ENCODE peak calls at places on chromosomes 7 and 10, in five cellular contexts. One of them, this sample, is unnamed.

GRCh38 chr7:1591876-1592275 is 22.0 kb upstream of the PSMG3 start:
- DNase-seq in sigmoid colon: no peak
- DNase-seq in naive thymus-derived CD4-positive, alpha-beta T cell: no peak
- DNase-seq in IMR-90: no peak
- DNase-seq in CD4-positive, alpha-beta T cell: no peak
- DNase-seq in this sample: no peak

GRCh38 chr10:6089334-6090219 is 743 bp downstream of the RBM17 start:
- DNase-seq in sigmoid colon: no peak
- DNase-seq in naive thymus-derived CD4-positive, alpha-beta T cell: no peak
- DNase-seq in IMR-90: no peak
- DNase-seq in CD4-positive, alpha-beta T cell: no peak
- DNase-seq in this sample: peak; percentile 80

GRCh38 chr10:62050941-62051433 is 149.5 kb downstream of the ARID5B start:
- DNase-seq in sigmoid colon: no peak
- DNase-seq in naive thymus-derived CD4-positive, alpha-beta T cell: peak; percentile 25
- DNase-seq in IMR-90: peak; percentile 96
- DNase-seq in CD4-positive, alpha-beta T cell: peak; percentile 54
- DNase-seq in this sample: peak; percentile 82

GRCh38 chr7:2060701-2061100 is 172.0 kb downstream of the MAD1L1 start:
- DNase-seq in sigmoid colon: no peak
- DNase-seq in naive thymus-derived CD4-positive, alpha-beta T cell: no peak
- DNase-seq in IMR-90: peak; percentile 94
- DNase-seq in CD4-positive, alpha-beta T cell: no peak
- DNase-seq in this sample: no peak

GRCh38 chr10:68046642-68047041 is 28.4 kb downstream of the HERC4 start:
- DNase-seq in sigmoid colon: no peak
- DNase-seq in naive thymus-derived CD4-positive, alpha-beta T cell: no peak
- DNase-seq in IMR-90: no peak
- DNase-seq in CD4-positive, alpha-beta T cell: no peak
- DNase-seq in this sample: no peak

GRCh38 chr7:135599471-135599870 is 41.8 kb downstream of the NUP205 start:
- DNase-seq in sigmoid colon: no peak
- DNase-seq in naive thymus-derived CD4-positive, alpha-beta T cell: no peak
- DNase-seq in IMR-90: no peak
- DNase-seq in CD4-positive, alpha-beta T cell: no peak
- DNase-seq in this sample: no peak

GRCh38 chr7:144763291-144763690 is 72.6 kb downstream of the TPK1 start:
- DNase-seq in sigmoid colon: no peak
- DNase-seq in naive thymus-derived CD4-positive, alpha-beta T cell: no peak
- DNase-seq in IMR-90: no peak
- DNase-seq in CD4-positive, alpha-beta T cell: no peak
- DNase-seq in this sample: no peak

GRCh38 chr10:86730227-86730626 is 26.2 kb upstream of the BMPR1A start:
- DNase-seq in sigmoid colon: peak; percentile 86
- DNase-seq in naive thymus-derived CD4-positive, alpha-beta T cell: no peak
- DNase-seq in IMR-90: peak; percentile 6
- DNase-seq in CD4-positive, alpha-beta T cell: no peak
- DNase-seq in this sample: no peak

GRCh38 chr7:78041409-78041808 is 242.8 kb downstream of the PHTF2 start:
- DNase-seq in sigmoid colon: no peak
- DNase-seq in naive thymus-derived CD4-positive, alpha-beta T cell: no peak
- DNase-seq in IMR-90: no peak
- DNase-seq in CD4-positive, alpha-beta T cell: no peak
- DNase-seq in this sample: no peak

GRCh38 chr10:88104213-88104612 is 240.8 kb downstream of the PTEN start:
- DNase-seq in sigmoid colon: no peak
- DNase-seq in naive thymus-derived CD4-positive, alpha-beta T cell: no peak
- DNase-seq in IMR-90: no peak
- DNase-seq in CD4-positive, alpha-beta T cell: no peak
- DNase-seq in this sample: no peak

GRCh38 chr10:97936126-97936525 is 86.5 kb downstream of the GOLGA7B start:
- DNase-seq in sigmoid colon: no peak
- DNase-seq in naive thymus-derived CD4-positive, alpha-beta T cell: no peak
- DNase-seq in IMR-90: no peak
- DNase-seq in CD4-positive, alpha-beta T cell: no peak
- DNase-seq in this sample: no peak

GRCh38 chr7:27118580-27118979 is 12.0 kb downstream of the HOXA4 start:
- DNase-seq in sigmoid colon: no peak
- DNase-seq in naive thymus-derived CD4-positive, alpha-beta T cell: no peak
- DNase-seq in IMR-90: no peak
- DNase-seq in CD4-positive, alpha-beta T cell: no peak
- DNase-seq in this sample: peak; percentile 52

GRCh38 chr10:75430000-75430763 is 1.2 kb upstream of the LRMDA start:
- DNase-seq in sigmoid colon: peak; percentile 75
- DNase-seq in naive thymus-derived CD4-positive, alpha-beta T cell: no peak
- DNase-seq in IMR-90: no peak
- DNase-seq in CD4-positive, alpha-beta T cell: no peak
- DNase-seq in this sample: peak; percentile 86

GRCh38 chr10:15122477-15123030 is 25.4 kb downstream of the RPP38 start:
- DNase-seq in sigmoid colon: no peak
- DNase-seq in naive thymus-derived CD4-positive, alpha-beta T cell: no peak
- DNase-seq in IMR-90: no peak
- DNase-seq in CD4-positive, alpha-beta T cell: no peak
- DNase-seq in this sample: no peak

GRCh38 chr7:56079450-56080185 is 13.1 kb downstream of the PHKG1 start:
- DNase-seq in sigmoid colon: peak; percentile 94
- DNase-seq in naive thymus-derived CD4-positive, alpha-beta T cell: no peak
- DNase-seq in IMR-90: peak; percentile 71
- DNase-seq in CD4-positive, alpha-beta T cell: no peak
- DNase-seq in this sample: peak; percentile 94

GRCh38 chr10:73873843-73874215 is 526 bp downstream of the CAMK2G start:
- DNase-seq in sigmoid colon: no peak
- DNase-seq in naive thymus-derived CD4-positive, alpha-beta T cell: no peak
- DNase-seq in IMR-90: no peak
- DNase-seq in CD4-positive, alpha-beta T cell: no peak
- DNase-seq in this sample: peak; percentile 86

GRCh38 chr7:143914938-143915337 is 13.0 kb upstream of the TCAF1 start:
- DNase-seq in sigmoid colon: no peak
- DNase-seq in naive thymus-derived CD4-positive, alpha-beta T cell: no peak
- DNase-seq in IMR-90: no peak
- DNase-seq in CD4-positive, alpha-beta T cell: no peak
- DNase-seq in this sample: no peak

GRCh38 chr7:19964198-19964597 is 190.8 kb upstream of the TMEM196 start:
- DNase-seq in sigmoid colon: no peak
- DNase-seq in naive thymus-derived CD4-positive, alpha-beta T cell: no peak
- DNase-seq in IMR-90: no peak
- DNase-seq in CD4-positive, alpha-beta T cell: no peak
- DNase-seq in this sample: no peak

GRCh38 chr10:86303626-86304025 is 63.0 kb downstream of the GRID1 start:
- DNase-seq in sigmoid colon: peak; percentile 19
- DNase-seq in naive thymus-derived CD4-positive, alpha-beta T cell: no peak
- DNase-seq in IMR-90: no peak
- DNase-seq in CD4-positive, alpha-beta T cell: no peak
- DNase-seq in this sample: no peak

GRCh38 chr10:66215005-66215404 is 710.8 kb upstream of the LRRTM3 start:
- DNase-seq in sigmoid colon: no peak
- DNase-seq in naive thymus-derived CD4-positive, alpha-beta T cell: no peak
- DNase-seq in IMR-90: peak; percentile 0
- DNase-seq in CD4-positive, alpha-beta T cell: no peak
- DNase-seq in this sample: no peak

GRCh38 chr7:91033574-91033973 is 230.7 kb upstream of the FZD1 start:
- DNase-seq in sigmoid colon: no peak
- DNase-seq in naive thymus-derived CD4-positive, alpha-beta T cell: no peak
- DNase-seq in IMR-90: no peak
- DNase-seq in CD4-positive, alpha-beta T cell: no peak
- DNase-seq in this sample: no peak

GRCh38 chr7:3089493-3089892 is 45.8 kb upstream of the CARD11 start:
- DNase-seq in sigmoid colon: no peak
- DNase-seq in naive thymus-derived CD4-positive, alpha-beta T cell: no peak
- DNase-seq in IMR-90: peak; percentile 6
- DNase-seq in CD4-positive, alpha-beta T cell: no peak
- DNase-seq in this sample: no peak

GRCh38 chr10:122276611-122277205 is 5.6 kb downstream of the BTBD16 start:
- DNase-seq in sigmoid colon: peak; percentile 28
- DNase-seq in naive thymus-derived CD4-positive, alpha-beta T cell: no peak
- DNase-seq in IMR-90: peak; percentile 65
- DNase-seq in CD4-positive, alpha-beta T cell: no peak
- DNase-seq in this sample: no peak

GRCh38 chr7:152571031-152571430 is 104.9 kb downstream of the XRCC2 start:
- DNase-seq in sigmoid colon: no peak
- DNase-seq in naive thymus-derived CD4-positive, alpha-beta T cell: no peak
- DNase-seq in IMR-90: no peak
- DNase-seq in CD4-positive, alpha-beta T cell: no peak
- DNase-seq in this sample: no peak

GRCh38 chr7:113698556-113699220 is 220.1 kb downstream of the PPP1R3A start:
- DNase-seq in sigmoid colon: no peak
- DNase-seq in naive thymus-derived CD4-positive, alpha-beta T cell: no peak
- DNase-seq in IMR-90: peak; percentile 39
- DNase-seq in CD4-positive, alpha-beta T cell: no peak
- DNase-seq in this sample: no peak

GRCh38 chr7:54967384-54967783 is 51.4 kb upstream of the EGFR start:
- DNase-seq in sigmoid colon: no peak
- DNase-seq in naive thymus-derived CD4-positive, alpha-beta T cell: no peak
- DNase-seq in IMR-90: peak; percentile 40
- DNase-seq in CD4-positive, alpha-beta T cell: no peak
- DNase-seq in this sample: no peak

GRCh38 chr10:63614371-63614891 is 93.2 kb downstream of the REEP3 start:
- DNase-seq in sigmoid colon: no peak
- DNase-seq in naive thymus-derived CD4-positive, alpha-beta T cell: no peak
- DNase-seq in IMR-90: peak; percentile 63
- DNase-seq in CD4-positive, alpha-beta T cell: no peak
- DNase-seq in this sample: no peak

GRCh38 chr7:3559178-3559765 is 258.2 kb downstream of the SDK1 start:
- DNase-seq in sigmoid colon: no peak
- DNase-seq in naive thymus-derived CD4-positive, alpha-beta T cell: no peak
- DNase-seq in IMR-90: peak; percentile 97
- DNase-seq in CD4-positive, alpha-beta T cell: no peak
- DNase-seq in this sample: no peak

GRCh38 chr10:108791030-108791429 is 1132.3 kb downstream of the XPNPEP1 start:
- DNase-seq in sigmoid colon: no peak
- DNase-seq in naive thymus-derived CD4-positive, alpha-beta T cell: no peak
- DNase-seq in IMR-90: no peak
- DNase-seq in CD4-positive, alpha-beta T cell: no peak
- DNase-seq in this sample: no peak

GRCh38 chr10:114413398-114413797 is 9.1 kb upstream of the AFAP1L2 start:
- DNase-seq in sigmoid colon: peak; percentile 80
- DNase-seq in naive thymus-derived CD4-positive, alpha-beta T cell: no peak
- DNase-seq in IMR-90: no peak
- DNase-seq in CD4-positive, alpha-beta T cell: no peak
- DNase-seq in this sample: peak; percentile 87

GRCh38 chr10:3886666-3887251 is 101.8 kb upstream of the KLF6 start:
- DNase-seq in sigmoid colon: peak; percentile 89
- DNase-seq in naive thymus-derived CD4-positive, alpha-beta T cell: no peak
- DNase-seq in IMR-90: peak; percentile 96
- DNase-seq in CD4-positive, alpha-beta T cell: no peak
- DNase-seq in this sample: no peak

GRCh38 chr10:96313348-96313747 is 9.1 kb downstream of the DNTT start:
- DNase-seq in sigmoid colon: no peak
- DNase-seq in naive thymus-derived CD4-positive, alpha-beta T cell: no peak
- DNase-seq in IMR-90: no peak
- DNase-seq in CD4-positive, alpha-beta T cell: no peak
- DNase-seq in this sample: no peak

GRCh38 chr10:96306516-96306915 is 2.3 kb downstream of the DNTT start:
- DNase-seq in sigmoid colon: peak; percentile 85
- DNase-seq in naive thymus-derived CD4-positive, alpha-beta T cell: no peak
- DNase-seq in IMR-90: no peak
- DNase-seq in CD4-positive, alpha-beta T cell: peak; percentile 26
- DNase-seq in this sample: peak; percentile 85

GRCh38 chr10:96309631-96310358 is 5.6 kb downstream of the DNTT start:
- DNase-seq in sigmoid colon: no peak
- DNase-seq in naive thymus-derived CD4-positive, alpha-beta T cell: no peak
- DNase-seq in IMR-90: no peak
- DNase-seq in CD4-positive, alpha-beta T cell: no peak
- DNase-seq in this sample: no peak

GRCh38 chr10:96310359-96310669 is 6.1 kb downstream of the DNTT start:
- DNase-seq in sigmoid colon: no peak
- DNase-seq in naive thymus-derived CD4-positive, alpha-beta T cell: no peak
- DNase-seq in IMR-90: no peak
- DNase-seq in CD4-positive, alpha-beta T cell: no peak
- DNase-seq in this sample: no peak

DNA sequence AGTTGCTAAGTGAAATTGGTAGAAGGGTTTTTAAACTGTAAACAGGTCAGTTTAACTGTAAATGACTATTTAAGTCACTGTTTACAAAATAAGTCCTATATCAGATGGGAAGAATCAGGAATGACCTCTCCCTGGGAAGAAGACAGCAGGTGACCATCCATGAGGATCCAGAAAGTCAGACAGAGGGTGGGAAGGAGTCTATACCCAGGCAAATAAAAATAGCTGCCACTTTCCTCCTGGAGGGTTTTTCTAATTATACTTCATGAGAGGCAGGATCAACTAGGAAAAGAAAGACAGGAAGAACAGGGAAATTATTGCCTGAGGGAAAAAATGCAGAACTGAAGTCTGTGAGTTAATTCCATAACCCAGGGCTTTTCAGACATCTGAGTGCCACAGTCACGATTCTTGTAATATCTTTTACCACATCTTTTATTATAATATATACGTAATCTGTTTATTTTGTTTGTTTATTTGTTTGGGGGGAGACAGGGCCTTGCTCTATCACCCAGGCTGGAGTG is 7.0 kb downstream of the DNTT start:
- DNase-seq in sigmoid colon: no peak
- DNase-seq in naive thymus-derived CD4-positive, alpha-beta T cell: no peak
- DNase-seq in IMR-90: no peak
- DNase-seq in CD4-positive, alpha-beta T cell: no peak
- DNase-seq in this sample: no peak
- H3K27ac ChIP-seq in sigmoid colon: no peak overlapping the region
- H3K27ac ChIP-seq in naive thymus-derived CD4-positive, alpha-beta T cell: no peak overlapping the region
- H3K27ac ChIP-seq in IMR-90: no peak overlapping the region
- H3K27ac ChIP-seq in CD4-positive, alpha-beta T cell: no peak overlapping the region
- H3K27ac ChIP-seq in this sample: no peak overlapping the region

GRCh38 chr7:129739427-129739826 is 127.9 kb downstream of the NRF1 start:
- DNase-seq in sigmoid colon: no peak
- DNase-seq in naive thymus-derived CD4-positive, alpha-beta T cell: no peak
- DNase-seq in IMR-90: peak; percentile 76
- DNase-seq in CD4-positive, alpha-beta T cell: no peak
- DNase-seq in this sample: no peak
- H3K27ac ChIP-seq in sigmoid colon: no peak overlapping the region
- H3K27ac ChIP-seq in naive thymus-derived CD4-positive, alpha-beta T cell: no peak overlapping the region
- H3K27ac ChIP-seq in IMR-90: no peak overlapping the region
- H3K27ac ChIP-seq in CD4-positive, alpha-beta T cell: no peak overlapping the region
- H3K27ac ChIP-seq in this sample: no peak overlapping the region

GRCh38 chr10:71995880-71996597 is 31.8 kb downstream of the CHST3 start:
- DNase-seq in sigmoid colon: no peak
- DNase-seq in naive thymus-derived CD4-positive, alpha-beta T cell: no peak
- DNase-seq in IMR-90: peak; percentile 28
- DNase-seq in CD4-positive, alpha-beta T cell: no peak
- DNase-seq in this sample: no peak
- H3K27ac ChIP-seq in sigmoid colon: peak overlapping the region; percentile 57
- H3K27ac ChIP-seq in naive thymus-derived CD4-positive, alpha-beta T cell: no peak overlapping the region
- H3K27ac ChIP-seq in IMR-90: peak overlapping the region; percentile 12
- H3K27ac ChIP-seq in CD4-positive, alpha-beta T cell: no peak overlapping the region
- H3K27ac ChIP-seq in this sample: no peak overlapping the region

GRCh38 chr7:66409493-66409892 is 204.4 kb downstream of the TPST1 start:
- DNase-seq in sigmoid colon: no peak
- DNase-seq in naive thymus-derived CD4-positive, alpha-beta T cell: no peak
- DNase-seq in IMR-90: no peak
- DNase-seq in CD4-positive, alpha-beta T cell: no peak
- DNase-seq in this sample: no peak

GRCh38 chr7:66415659-66416265 is 210.6 kb downstream of the TPST1 start:
- DNase-seq in sigmoid colon: no peak
- DNase-seq in naive thymus-derived CD4-positive, alpha-beta T cell: no peak
- DNase-seq in IMR-90: peak; percentile 59
- DNase-seq in CD4-positive, alpha-beta T cell: no peak
- DNase-seq in this sample: no peak

GRCh38 chr7:66418537-66418936 is 210.1 kb upstream of the KCTD7 start:
- DNase-seq in sigmoid colon: no peak
- DNase-seq in naive thymus-derived CD4-positive, alpha-beta T cell: no peak
- DNase-seq in IMR-90: no peak
- DNase-seq in CD4-positive, alpha-beta T cell: no peak
- DNase-seq in this sample: no peak

GRCh38 chr7:66419210-66419609 is 209.5 kb upstream of the KCTD7 start:
- DNase-seq in sigmoid colon: no peak
- DNase-seq in naive thymus-derived CD4-positive, alpha-beta T cell: no peak
- DNase-seq in IMR-90: no peak
- DNase-seq in CD4-positive, alpha-beta T cell: no peak
- DNase-seq in this sample: no peak

GRCh38 chr7:66413379-66414114 is 208.4 kb downstream of the TPST1 start:
- DNase-seq in sigmoid colon: peak; percentile 90
- DNase-seq in naive thymus-derived CD4-positive, alpha-beta T cell: peak; percentile 79
- DNase-seq in IMR-90: peak; percentile 25
- DNase-seq in CD4-positive, alpha-beta T cell: peak; percentile 70
- DNase-seq in this sample: peak; percentile 97
- H3K27ac ChIP-seq in sigmoid colon: no peak overlapping the region
- H3K27ac ChIP-seq in naive thymus-derived CD4-positive, alpha-beta T cell: peak overlapping the region; percentile 37
- H3K27ac ChIP-seq in IMR-90: no peak overlapping the region
- H3K27ac ChIP-seq in CD4-positive, alpha-beta T cell: no peak overlapping the region
- H3K27ac ChIP-seq in this sample: peak overlapping the region; percentile 76